ENCODE peak calls at places on chromosome 19, in four cellular contexts. M is mammary epithelial cell, C is cerebellar nuclear complex, T is dermis microvascular lymphatic vessel endothelial cell. W is an unnamed sample.

GRCh38 chr19:39405930-39406655 is 554 bp upstream of the ZFP36 start:
- DNase-seq in M (no peak), T (no peak), C (no peak), W (no peak)

GRCh38 chr19:7542556-7543348 is 7.2 kb downstream of the PNPLA6 start:
- DNase-seq in C (no peak), M (no peak), T (no peak), W (no peak)

GRCh38 chr19:54517483-54517882 is 14.9 kb downstream of the LAIR2 start:
- DNase-seq in T (peak; percentile 82), M (peak; percentile 27), C (no peak), W (no peak)

GRCh38 chr19:3359850-3360493 is 6.4 kb upstream of the NFIC start:
- DNase-seq in C (no peak), T (peak; percentile 44), M (no peak), W (no peak)

GRCh38 chr19:17200408-17201079 is 14.6 kb upstream of the USE1 start:
- DNase-seq in M (no peak), C (no peak), T (no peak), W (no peak)

GRCh38 chr19:33317522-33317921 is 15.2 kb upstream of the CEBPA start:
- DNase-seq in M (no peak), T (no peak), C (no peak), W (no peak)

GRCh38 chr19:3880471-3881271 is at the start of gene ATCAY:
- DNase-seq in M (no peak), T (no peak), C (no peak), W (no peak)

GRCh38 chr19:18479964-18480723 is 41.7 kb downstream of the ELL start:
- DNase-seq in M (no peak), C (no peak), T (peak; percentile 38), W (no peak)

GRCh38 chr19:35247526-35248309 is 1.1 kb upstream of the LSR start:
- DNase-seq in C (no peak), M (peak; percentile 96), T (no peak), W (no peak)

GRCh38 chr19:12749938-12750521 is 1.6 kb upstream of the BEST2 start:
- DNase-seq in M (no peak), C (no peak), T (no peak), W (no peak)

GRCh38 chr19:4971424-4971793 is 2.5 kb downstream of the KDM4B start:
- DNase-seq in M (peak; percentile 56), T (no peak), C (no peak), W (no peak)

GRCh38 chr19:34574704-34575103 is 93.1 kb downstream of the WTIP start:
- DNase-seq in M (no peak), C (no peak), T (no peak), W (no peak)

GRCh38 chr19:1112254-1113208 is 8.7 kb downstream of the GPX4 start:
- DNase-seq in M (no peak), C (no peak), T (no peak), W (no peak)

GRCh38 chr19:48480151-48480475 is 10.9 kb downstream of the CYTH2 start:
- DNase-seq in C (no peak), T (peak; percentile 43), M (no peak), W (no peak)

W was measured in cortex of kidney.